ENCODE peak calls at places on chromosome 17, in nine cellular contexts. One of them, this sample, is unnamed.

GRCh38 chr17:80995131-80995530 is 3.5 kb downstream of the CHMP6 start:
- DNase-seq in ecto neural progenitor cell: peak
- DNase-seq in A549: no peak
- DNase-seq in activated T-cell treated with anti-CD3 and anti-CD28 coated beads, Interleukin-2, amount 50 U/mL, for 72 hours: no peak
- DNase-seq in RPMI8226: no peak
- DNase-seq in H7: peak
- DNase-seq in memory B cell: no peak
- DNase-seq in breast epithelium: no peak
- DNase-seq in NCI-H1436: no peak
- DNase-seq in this sample: no peak

GRCh38 chr17:35799942-35800341 is 4.5 kb upstream of the MMP28 start:
- DNase-seq in ecto neural progenitor cell: no peak
- DNase-seq in A549: peak
- DNase-seq in memory B cell: no peak
- DNase-seq in breast epithelium: peak
- DNase-seq in activated T-cell treated with anti-CD3 and anti-CD28 coated beads, Interleukin-2, amount 50 U/mL, for 72 hours: no peak
- DNase-seq in RPMI8226: no peak
- DNase-seq in NCI-H1436: no peak
- DNase-seq in H7: no peak
- DNase-seq in this sample: peak

GRCh38 chr17:40596261-40596919 is 31.1 kb upstream of the CCR7 start:
- DNase-seq in H7: no peak
- DNase-seq in ecto neural progenitor cell: no peak
- DNase-seq in RPMI8226: no peak
- DNase-seq in A549: peak
- DNase-seq in memory B cell: peak
- DNase-seq in NCI-H1436: no peak
- DNase-seq in activated T-cell treated with anti-CD3 and anti-CD28 coated beads, Interleukin-2, amount 50 U/mL, for 72 hours: peak
- DNase-seq in breast epithelium: no peak
- DNase-seq in this sample: no peak

GRCh38 chr17:28968269-28968913 is 17.1 kb upstream of the PHF12 start:
- DNase-seq in ecto neural progenitor cell: peak
- DNase-seq in H7: no peak
- DNase-seq in RPMI8226: no peak
- DNase-seq in memory B cell: no peak
- DNase-seq in breast epithelium: no peak
- DNase-seq in activated T-cell treated with anti-CD3 and anti-CD28 coated beads, Interleukin-2, amount 50 U/mL, for 72 hours: no peak
- DNase-seq in NCI-H1436: no peak
- DNase-seq in A549: no peak
- DNase-seq in this sample: no peak

GRCh38 chr17:12116143-12116542 is 95.5 kb downstream of the MAP2K4 start:
- DNase-seq in H7: no peak
- DNase-seq in RPMI8226: no peak
- DNase-seq in NCI-H1436: no peak
- DNase-seq in activated T-cell treated with anti-CD3 and anti-CD28 coated beads, Interleukin-2, amount 50 U/mL, for 72 hours: no peak
- DNase-seq in A549: no peak
- DNase-seq in ecto neural progenitor cell: no peak
- DNase-seq in memory B cell: no peak
- DNase-seq in breast epithelium: no peak
- DNase-seq in this sample: no peak

GRCh38 chr17:58312824-58313223 is 15.8 kb downstream of the TSPOAP1 start:
- DNase-seq in memory B cell: no peak
- DNase-seq in RPMI8226: no peak
- DNase-seq in ecto neural progenitor cell: no peak
- DNase-seq in breast epithelium: no peak
- DNase-seq in H7: peak
- DNase-seq in A549: peak
- DNase-seq in activated T-cell treated with anti-CD3 and anti-CD28 coated beads, Interleukin-2, amount 50 U/mL, for 72 hours: no peak
- DNase-seq in NCI-H1436: no peak
- DNase-seq in this sample: no peak

GRCh38 chr17:50221500-50222480 is 20.4 kb upstream of the COL1A1 start:
- DNase-seq in H7: peak
- DNase-seq in memory B cell: no peak
- DNase-seq in RPMI8226: peak
- DNase-seq in NCI-H1436: no peak
- DNase-seq in breast epithelium: peak
- DNase-seq in A549: no peak
- DNase-seq in ecto neural progenitor cell: no peak
- DNase-seq in activated T-cell treated with anti-CD3 and anti-CD28 coated beads, Interleukin-2, amount 50 U/mL, for 72 hours: no peak
- DNase-seq in this sample: no peak

GRCh38 chr17:4520881-4521600 is 22.4 kb downstream of the SPNS2 start:
- DNase-seq in memory B cell: no peak
- DNase-seq in A549: peak
- DNase-seq in breast epithelium: peak
- DNase-seq in ecto neural progenitor cell: no peak
- DNase-seq in RPMI8226: no peak
- DNase-seq in activated T-cell treated with anti-CD3 and anti-CD28 coated beads, Interleukin-2, amount 50 U/mL, for 72 hours: no peak
- DNase-seq in NCI-H1436: no peak
- DNase-seq in H7: no peak
- DNase-seq in this sample: no peak

GRCh38 chr17:49108318-49108717 is 24.3 kb upstream of the B4GALNT2 start:
- DNase-seq in memory B cell: no peak
- DNase-seq in A549: peak
- DNase-seq in RPMI8226: no peak
- DNase-seq in ecto neural progenitor cell: no peak
- DNase-seq in activated T-cell treated with anti-CD3 and anti-CD28 coated beads, Interleukin-2, amount 50 U/mL, for 72 hours: no peak
- DNase-seq in H7: no peak
- DNase-seq in breast epithelium: peak
- DNase-seq in NCI-H1436: no peak
- DNase-seq in this sample: peak

GRCh38 chr17:80892900-80893603 is 98.6 kb upstream of the CHMP6 start:
- DNase-seq in ecto neural progenitor cell: no peak
- DNase-seq in RPMI8226: no peak
- DNase-seq in H7: no peak
- DNase-seq in activated T-cell treated with anti-CD3 and anti-CD28 coated beads, Interleukin-2, amount 50 U/mL, for 72 hours: peak
- DNase-seq in NCI-H1436: no peak
- DNase-seq in breast epithelium: no peak
- DNase-seq in A549: peak
- DNase-seq in memory B cell: no peak
- DNase-seq in this sample: peak

GRCh38 chr17:75404223-75404738 is 1.2 kb downstream of the GRB2 start:
- DNase-seq in H7: peak
- DNase-seq in activated T-cell treated with anti-CD3 and anti-CD28 coated beads, Interleukin-2, amount 50 U/mL, for 72 hours: peak
- DNase-seq in ecto neural progenitor cell: peak
- DNase-seq in A549: peak
- DNase-seq in memory B cell: peak
- DNase-seq in NCI-H1436: peak
- DNase-seq in RPMI8226: peak
- DNase-seq in breast epithelium: no peak
- DNase-seq in this sample: peak

GRCh38 chr17:63419949-63420867 is 25.9 kb downstream of the CYB561 start:
- DNase-seq in activated T-cell treated with anti-CD3 and anti-CD28 coated beads, Interleukin-2, amount 50 U/mL, for 72 hours: peak
- DNase-seq in breast epithelium: no peak
- DNase-seq in A549: no peak
- DNase-seq in memory B cell: no peak
- DNase-seq in ecto neural progenitor cell: no peak
- DNase-seq in RPMI8226: no peak
- DNase-seq in NCI-H1436: no peak
- DNase-seq in H7: no peak
- DNase-seq in this sample: no peak

GRCh38 chr17:43324205-43324893 is 74.4 kb upstream of the ARL4D start:
- DNase-seq in H7: no peak
- DNase-seq in NCI-H1436: no peak
- DNase-seq in ecto neural progenitor cell: peak
- DNase-seq in RPMI8226: no peak
- DNase-seq in A549: peak
- DNase-seq in breast epithelium: no peak
- DNase-seq in activated T-cell treated with anti-CD3 and anti-CD28 coated beads, Interleukin-2, amount 50 U/mL, for 72 hours: no peak
- DNase-seq in memory B cell: no peak
- DNase-seq in this sample: no peak

GRCh38 chr17:46883871-46884270 is 32.5 kb downstream of the WNT9B start:
- DNase-seq in memory B cell: no peak
- DNase-seq in breast epithelium: no peak
- DNase-seq in activated T-cell treated with anti-CD3 and anti-CD28 coated beads, Interleukin-2, amount 50 U/mL, for 72 hours: no peak
- DNase-seq in ecto neural progenitor cell: no peak
- DNase-seq in A549: no peak
- DNase-seq in RPMI8226: no peak
- DNase-seq in NCI-H1436: peak
- DNase-seq in H7: no peak
- DNase-seq in this sample: no peak